ENCODE peak calls at places on chromosomes 2 and 18, in eight cellular contexts. D is colonic mucosa, B is hepatocyte, Y is astrocyte of the spinal cord, I is DND-41, H is stomach, F is HepG2, A is adrenal gland. G is an unnamed sample.
A peak's percentile ranks its signal among the peaks of the same experiment; 100 is the strongest.

GRCh38 chr18:60064271-60064670 is 164.5 kb downstream of the PMAIP1 start:
- DNase-seq in D (no peak), B (no peak), Y (peak; percentile 10), A (no peak), H (no peak), I (no peak), F (no peak), G (no peak)

GRCh38 chr18:57434177-57434535 is 1.0 kb upstream of the ONECUT2 start:
- DNase-seq in D (no peak), Y (no peak), A (no peak), H (no peak), I (no peak), F (no peak), B (no peak), G (no peak)

GRCh38 chr18:75208055-75208835 is 694 bp downstream of the PTGR3 start:
- DNase-seq in H (peak; percentile 52), Y (peak; percentile 46), F (peak; percentile 18), I (peak; percentile 63), A (peak; percentile 55), D (peak; percentile 75), B (peak; percentile 71), G (peak; percentile 57)

GRCh38 chr18:31399336-31400032 is 22.9 kb downstream of the DSG4 start:
- DNase-seq in Y (peak; percentile 83), H (no peak), B (peak; percentile 49), D (peak; percentile 63), I (no peak), A (no peak), F (peak; percentile 55), G (no peak)

GRCh38 chr2:42036413-42036812 is 11.4 kb upstream of the PKDCC start:
- DNase-seq in Y (no peak), B (no peak), I (no peak), A (no peak), H (no peak), D (peak; percentile 55), F (no peak), G (no peak)

GRCh38 chr2:230658877-230659652 is 53.6 kb upstream of the CAB39 start:
- DNase-seq in Y (no peak), B (no peak), A (no peak), I (peak; percentile 59), D (no peak), F (no peak), H (no peak), G (peak; percentile 92)

GRCh38 chr18:79707239-79707638 is 27.6 kb downstream of the CTDP1 start:
- DNase-seq in B (no peak), I (no peak), F (no peak), A (no peak), Y (no peak), H (no peak), D (no peak), G (no peak)

GRCh38 chr2:62768615-62769014 is 63.1 kb downstream of the EHBP1 start:
- DNase-seq in F (no peak), Y (no peak), B (no peak), H (no peak), A (no peak), D (no peak), I (no peak), G (no peak)

GRCh38 chr18:73597832-73598615 is 549.6 kb downstream of the FBXO15 start:
- DNase-seq in A (no peak), Y (no peak), I (no peak), D (no peak), F (no peak), H (no peak), B (no peak), G (peak; percentile 2)

GRCh38 chr2:170189757-170190156 is 11.8 kb downstream of the MYO3B start:
- DNase-seq in F (no peak), I (no peak), A (no peak), B (no peak), H (no peak), D (no peak), Y (no peak), G (no peak)

GRCh38 chr2:84776011-84776410 is 104.9 kb downstream of the TRABD2A start:
- DNase-seq in D (no peak), F (no peak), H (no peak), Y (no peak), B (no peak), A (no peak), I (no peak), G (no peak)

GRCh38 chr2:43824512-43824911 is 14.1 kb downstream of the ABCG5 start:
- DNase-seq in B (no peak), I (no peak), A (peak; percentile 29), Y (no peak), H (no peak), F (no peak), D (no peak), G (no peak)

GRCh38 chr2:178108176-178108575 is 4.1 kb upstream of the RBM45 start:
- DNase-seq in I (no peak), Y (no peak), D (no peak), A (no peak), F (no peak), H (no peak), B (no peak), G (no peak)

GRCh38 chr2:17461087-17461475 is 57.2 kb downstream of the RAD51AP2 start:
- DNase-seq in Y (no peak), H (no peak), B (no peak), I (no peak), F (no peak), A (no peak), D (no peak), G (no peak)

DNA sequence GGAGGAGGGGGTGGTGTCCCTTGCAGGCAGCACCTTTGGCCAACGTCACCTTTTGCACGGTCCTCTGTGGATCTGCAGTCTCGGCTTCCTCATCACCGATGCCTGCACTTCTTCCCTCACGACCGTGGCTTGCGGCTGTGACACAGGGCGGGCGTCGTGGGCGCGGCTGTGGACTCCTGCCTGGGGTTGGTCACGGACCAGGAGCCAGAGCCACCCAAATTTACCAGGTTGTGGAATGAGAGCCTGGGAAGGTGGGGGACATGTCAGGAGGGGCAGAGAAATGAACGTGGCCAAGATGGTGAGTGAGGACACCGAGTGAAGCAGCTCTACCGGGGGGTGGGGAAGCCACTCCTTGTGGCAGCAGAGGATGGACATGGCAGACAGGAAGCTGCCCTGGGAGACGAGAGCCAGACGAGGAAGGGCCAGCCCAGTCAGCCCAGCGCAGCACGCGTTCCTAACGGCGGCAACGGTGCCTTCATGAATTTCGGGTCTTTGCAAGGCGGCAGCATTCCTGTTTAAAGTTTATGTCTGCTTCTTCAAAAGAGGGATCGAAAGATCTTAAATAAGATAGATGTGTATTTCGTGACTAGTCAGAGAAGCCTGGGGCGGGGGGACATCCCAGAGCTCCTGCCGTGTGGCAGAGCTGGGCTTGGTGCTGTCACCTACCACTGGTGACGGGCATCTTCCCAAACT is 84.2 kb downstream of the LRRFIP1 start:
- DNase-seq in D (no peak), A (no peak), H (no peak), B (no peak), I (no peak), F (no peak), Y (no peak), G (no peak)
- TF ChIP-seq CTCF in D (no peak), A (no peak), H (no peak), B (no peak), I (no peak), F (no peak), Y (no peak), G (no peak)

DNA sequence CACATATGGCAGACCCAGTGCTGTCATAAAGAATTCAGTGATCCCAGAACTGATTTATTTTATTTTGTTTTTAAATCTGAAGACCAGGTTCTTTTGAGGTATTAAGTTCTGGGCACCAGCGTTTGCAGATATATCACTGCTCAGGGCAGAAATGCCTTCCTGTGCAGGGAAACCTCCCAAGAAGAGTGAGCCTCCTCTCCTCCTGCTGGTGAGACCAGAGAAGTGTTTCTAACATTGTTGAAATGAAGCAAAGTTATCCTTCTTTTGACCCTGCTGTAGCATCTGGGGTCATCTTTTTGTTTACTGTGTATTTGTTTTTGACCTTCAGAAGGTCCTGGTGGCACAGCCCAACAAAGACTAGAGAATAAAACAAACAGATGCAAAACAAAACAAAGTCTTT is 94.0 kb downstream of the AQP4 start:
- DNase-seq in B (peak; percentile 45), Y (no peak), H (peak; percentile 34), F (peak; percentile 6), I (peak; percentile 45), D (no peak), A (peak; percentile 61), G (no peak)
- TF ChIP-seq CTCF in B (peak; percentile 38), Y (peak; percentile 31), H (no peak), F (peak; percentile 56), I (peak; percentile 68), D (no peak), A (peak; percentile 60), G (no peak)

DNA sequence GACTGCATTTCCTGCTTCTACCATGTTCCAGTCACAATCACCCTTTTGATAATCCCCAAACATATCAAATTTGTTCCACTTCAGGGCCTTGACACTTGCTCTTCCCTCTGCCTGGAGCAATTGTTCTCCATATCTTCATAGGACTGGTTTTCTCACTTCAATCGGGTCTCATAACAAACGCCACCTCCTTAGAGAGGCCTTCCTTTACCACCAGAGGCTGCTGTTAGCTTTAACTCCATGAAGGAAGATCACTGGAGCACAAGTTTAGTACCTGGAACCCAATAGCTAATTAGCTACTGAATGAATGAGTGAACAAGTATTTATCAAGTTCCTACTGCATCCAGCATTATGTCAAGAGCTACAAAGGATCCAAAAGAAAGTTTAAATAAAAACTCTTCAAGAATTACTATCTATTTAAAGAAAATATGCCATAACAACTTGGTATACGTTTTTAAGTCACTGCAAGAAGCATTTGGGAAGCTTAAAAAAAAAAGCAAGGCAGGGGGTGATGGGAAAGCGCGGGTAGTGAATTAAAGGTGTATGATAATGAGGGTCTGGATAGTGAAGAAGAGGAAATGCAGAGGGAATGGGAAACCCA is 58.8 kb downstream of the BAZ2B start:
- DNase-seq in I (no peak), B (peak; percentile 19), H (no peak), D (no peak), F (peak; percentile 42), A (no peak), Y (peak; percentile 5), G (no peak)
- TF ChIP-seq CTCF in I (peak; percentile 39), B (peak; percentile 27), H (no peak), D (peak; percentile 25), F (peak; percentile 66), A (no peak), Y (peak; percentile 34), G (no peak)

DNA sequence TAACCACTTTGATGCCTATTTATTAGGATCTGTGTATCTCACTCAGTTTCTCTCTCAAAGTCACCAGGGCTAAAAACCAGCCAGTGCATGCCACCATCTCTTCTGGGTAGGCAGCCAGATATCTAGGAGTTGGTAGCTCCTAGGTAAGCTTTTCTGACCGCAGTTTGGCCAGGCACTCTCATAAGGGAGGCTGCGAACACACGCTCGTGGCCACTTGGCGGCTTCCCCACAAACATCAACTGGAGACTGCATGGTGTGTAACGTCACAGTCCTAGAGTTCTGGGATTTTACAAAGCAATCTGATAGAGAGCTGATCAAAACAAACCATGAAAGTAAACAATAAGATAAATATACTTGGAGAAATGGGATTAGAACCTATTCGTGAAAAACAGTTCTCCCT is 424.3 kb upstream of the ACVR2A start:
- DNase-seq in Y (no peak), B (no peak), H (no peak), D (no peak), F (no peak), A (no peak), I (no peak), G (no peak)
- TF ChIP-seq CTCF in Y (no peak), B (no peak), H (no peak), D (no peak), F (no peak), A (no peak), I (no peak), G (no peak)

DNA sequence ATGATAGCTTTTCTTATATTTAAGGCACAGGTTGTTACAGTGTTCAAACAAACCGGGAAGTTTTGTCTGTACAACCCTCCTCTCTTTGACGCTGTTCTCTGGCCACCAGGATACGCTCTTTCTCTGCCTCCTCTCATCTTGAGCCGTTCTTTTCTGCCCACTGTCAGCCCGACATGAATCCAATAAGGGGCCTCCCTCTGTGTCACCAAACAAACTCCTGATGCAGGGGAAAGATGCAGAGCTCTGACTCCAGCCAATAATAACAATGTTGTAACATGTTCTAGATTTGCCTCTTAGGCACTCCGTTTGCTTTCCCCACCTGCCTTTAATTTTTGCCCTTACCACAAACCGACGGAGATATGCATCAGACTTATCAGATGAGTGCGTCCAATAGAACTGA is 449.3 kb downstream of the SLC4A3 start:
- DNase-seq in B (peak; percentile 48), D (no peak), F (no peak), H (no peak), A (no peak), Y (peak; percentile 79), I (no peak), G (no peak)
- TF ChIP-seq CTCF in B (peak; percentile 49), D (no peak), F (peak; percentile 15), H (no peak), A (no peak), Y (peak; percentile 67), I (no peak), G (no peak)